ENCODE peak calls at places on chromosomes 5 and 9, in five cellular contexts. I is endodermal cell, X is HFFc6, S is natural killer cell, U is cardiac muscle cell. B is an unnamed sample.

GRCh38 chr9:134558124-134558805 is 83.3 kb upstream of the COL5A1 start:
- DNase-seq in I (peak; percentile 15), X (no peak), S (no peak), U (no peak), B (no peak)

GRCh38 chr5:147538232-147538631 is 28.4 kb upstream of the DPYSL3 start:
- DNase-seq in I (no peak), X (no peak), S (no peak), U (no peak), B (no peak)

GRCh38 chr9:15606667-15607472 is 54.0 kb downstream of the CCDC171 start:
- DNase-seq in I (no peak), X (peak; percentile 53), S (no peak), U (peak; percentile 51), B (no peak)

GRCh38 chr9:118575341-118576070 is 793.7 kb downstream of the BRINP1 start:
- DNase-seq in I (no peak), X (peak; percentile 19), S (no peak), U (no peak), B (no peak)

GRCh38 chr5:177500685-177501522 is 3.5 kb upstream of the PDLIM7 start:
- DNase-seq in I (peak; percentile 98), X (peak; percentile 78), S (peak; percentile 84), U (peak; percentile 97), B (peak; percentile 77)

GRCh38 chr9:75953218-75953617 is 62.7 kb downstream of the PCSK5 start:
- DNase-seq in I (no peak), X (no peak), S (no peak), U (no peak), B (no peak)

GRCh38 chr5:124888050-124888506 is 141.6 kb upstream of the ZNF608 start:
- DNase-seq in I (peak; percentile 71), X (no peak), S (no peak), U (peak; percentile 38), B (no peak)

GRCh38 chr9:114288233-114289051 is 34.5 kb upstream of the ORM1 start:
- DNase-seq in I (peak; percentile 75), X (peak; percentile 67), S (no peak), U (peak; percentile 28), B (no peak)

GRCh38 chr9:121771851-121772599 is 120.6 kb downstream of the DAB2IP start:
- DNase-seq in I (no peak), X (no peak), S (no peak), U (no peak), B (no peak)

GRCh38 chr9:19488721-19489120 is 79.9 kb downstream of the ACER2 start:
- DNase-seq in I (no peak), X (no peak), S (no peak), U (no peak), B (no peak)

GRCh38 chr5:32578362-32578761 is 7.0 kb upstream of the SUB1 start:
- DNase-seq in I (no peak), X (no peak), S (no peak), U (no peak), B (no peak)

GRCh38 chr9:110975969-110976368 is 62.3 kb downstream of the LPAR1 start:
- DNase-seq in I (no peak), X (no peak), S (no peak), U (no peak), B (no peak)

GRCh38 chr5:137393196-137393993 is 105.7 kb downstream of the SPOCK1 start:
- DNase-seq in I (no peak), X (peak; percentile 37), S (no peak), U (no peak), B (no peak)

GRCh38 chr5:11385251-11385900 is 518.9 kb downstream of the CTNND2 start:
- DNase-seq in I (peak; percentile 68), X (no peak), S (no peak), U (no peak), B (no peak)

GRCh38 chr5:159206818-159207217 is 2.5 kb downstream of the RNF145 start:
- DNase-seq in I (no peak), X (no peak), S (no peak), U (no peak), B (no peak)

GRCh38 chr5:31844615-31845345 is 205.8 kb downstream of the PDZD2 start:
- DNase-seq in I (no peak), X (no peak), S (no peak), U (no peak), B (no peak)

GRCh38 chr5:176619569-176620332 is 9.8 kb upstream of the GPRIN1 start:
- DNase-seq in I (peak; percentile 71), X (no peak), S (no peak), U (no peak), B (no peak)

GRCh38 chr9:112248722-112249121 is 73.6 kb upstream of the SUSD1 start:
- DNase-seq in I (no peak), X (peak; percentile 21), S (no peak), U (no peak), B (no peak)

GRCh38 chr5:51226420-51226735 is 156.9 kb upstream of the ISL1 start:
- DNase-seq in I (peak; percentile 90), X (no peak), S (no peak), U (peak; percentile 80), B (no peak)

GRCh38 chr5:93099902-93100347 is 481.1 kb downstream of the NR2F1-AS1 start:
- DNase-seq in I (no peak), X (no peak), S (no peak), U (no peak), B (no peak)

GRCh38 chr9:93306579-93307091 is 122.7 kb downstream of the WNK2 start:
- DNase-seq in I (peak; percentile 47), X (no peak), S (no peak), U (no peak), B (no peak)

GRCh38 chr5:94793816-94794198 is 175.3 kb downstream of the SLF1 start:
- DNase-seq in I (no peak), X (peak; percentile 46), S (no peak), U (no peak), B (no peak)

GRCh38 chr5:113513384-113514262 is at the start of gene YTHDC2:
- DNase-seq in I (peak; percentile 96), X (peak; percentile 84), S (peak; percentile 86), U (peak; percentile 92), B (peak; percentile 86)

GRCh38 chr5:89437450-89438435 is 554.8 kb upstream of the MEF2C start:
- DNase-seq in I (no peak), X (no peak), S (no peak), U (no peak), B (no peak)

GRCh38 chr9:98021306-98022040 is 35.1 kb upstream of the NANS start:
- DNase-seq in I (no peak), X (no peak), S (no peak), U (peak; percentile 5), B (no peak)

GRCh38 chr9:121179930-121180681 is 21.6 kb downstream of the RAB14 start:
- DNase-seq in I (no peak), X (no peak), S (no peak), U (no peak), B (no peak)

GRCh38 chr9:137451976-137452760 is 7.0 kb downstream of the NSMF start:
- DNase-seq in I (no peak), X (no peak), S (peak; percentile 22), U (no peak), B (peak; percentile 13)

GRCh38 chr5:6819521-6819920 is 106.3 kb downstream of the TENT4A start:
- DNase-seq in I (peak; percentile 72), X (no peak), S (no peak), U (peak; percentile 10), B (no peak)
- TF ChIP-seq CTCF in I (peak; percentile 75), X (no peak), S (no peak), U (no peak), B (no peak)

DNA sequence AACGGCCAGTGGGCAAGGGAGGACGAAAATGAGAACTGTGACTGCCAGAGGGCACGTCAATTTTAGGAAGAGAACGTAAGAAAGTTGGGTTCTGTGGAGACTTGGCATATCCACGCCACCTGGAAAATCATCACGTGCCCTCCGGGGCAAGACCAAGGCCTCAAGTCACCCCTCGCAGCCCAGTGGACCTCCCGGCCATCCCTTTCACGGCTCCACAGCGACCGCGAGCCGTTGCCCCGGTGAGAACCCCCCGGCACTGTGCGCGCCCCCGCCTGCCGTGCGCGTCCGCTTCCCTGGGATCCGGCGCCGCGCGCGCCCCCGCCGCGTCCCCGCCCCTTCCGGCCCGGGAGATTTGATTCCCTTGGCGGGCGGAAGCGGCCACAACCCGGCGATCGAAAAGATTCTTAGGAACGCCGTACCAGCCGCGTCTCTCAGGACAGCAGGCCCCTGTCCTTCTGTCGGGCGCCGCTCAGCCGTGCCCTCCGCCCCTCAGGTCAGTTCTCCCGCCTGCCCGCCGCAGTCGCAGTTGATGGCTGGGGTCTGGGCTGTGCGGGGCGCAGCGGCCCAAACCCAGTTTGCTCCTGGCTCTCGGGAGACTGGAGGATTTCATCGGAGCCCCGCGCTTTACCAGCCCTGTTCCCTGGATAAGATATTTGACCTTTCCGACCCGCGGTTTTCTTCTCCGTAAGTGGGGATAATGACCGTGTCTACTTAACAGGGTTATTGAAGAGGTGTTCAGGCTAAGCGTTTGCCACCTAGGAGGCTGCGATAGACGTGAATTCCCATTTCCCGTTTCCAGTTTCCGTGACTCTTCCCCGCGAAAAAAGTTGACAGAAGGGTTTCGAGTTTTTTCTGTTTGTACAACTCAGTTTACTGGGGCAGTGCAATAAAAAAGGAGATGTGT is at the start of gene MELK:
- DNase-seq in I (peak; percentile 95), X (peak; percentile 53), S (peak; percentile 87), U (peak; percentile 90), B (peak; percentile 91)
- TF ChIP-seq CTCF in I (no peak), X (no peak), S (no peak), U (no peak), B (no peak)

GRCh38 chr5:157574456-157575095 is 999 bp downstream of the ADAM19 start:
- DNase-seq in I (peak; percentile 70), X (no peak), S (no peak), U (no peak), B (no peak)

GRCh38 chr5:157576678-157577077 is 1.1 kb upstream of the ADAM19 start:
- DNase-seq in I (no peak), X (no peak), S (no peak), U (no peak), B (no peak)

GRCh38 chr5:157571357-157571827 is 4.2 kb downstream of the ADAM19 start:
- DNase-seq in I (peak; percentile 85), X (peak; percentile 76), S (no peak), U (peak; percentile 60), B (peak; percentile 42)

GRCh38 chr5:157578079-157578780 is 2.7 kb upstream of the ADAM19 start:
- DNase-seq in I (peak; percentile 78), X (no peak), S (no peak), U (no peak), B (no peak)

DNA sequence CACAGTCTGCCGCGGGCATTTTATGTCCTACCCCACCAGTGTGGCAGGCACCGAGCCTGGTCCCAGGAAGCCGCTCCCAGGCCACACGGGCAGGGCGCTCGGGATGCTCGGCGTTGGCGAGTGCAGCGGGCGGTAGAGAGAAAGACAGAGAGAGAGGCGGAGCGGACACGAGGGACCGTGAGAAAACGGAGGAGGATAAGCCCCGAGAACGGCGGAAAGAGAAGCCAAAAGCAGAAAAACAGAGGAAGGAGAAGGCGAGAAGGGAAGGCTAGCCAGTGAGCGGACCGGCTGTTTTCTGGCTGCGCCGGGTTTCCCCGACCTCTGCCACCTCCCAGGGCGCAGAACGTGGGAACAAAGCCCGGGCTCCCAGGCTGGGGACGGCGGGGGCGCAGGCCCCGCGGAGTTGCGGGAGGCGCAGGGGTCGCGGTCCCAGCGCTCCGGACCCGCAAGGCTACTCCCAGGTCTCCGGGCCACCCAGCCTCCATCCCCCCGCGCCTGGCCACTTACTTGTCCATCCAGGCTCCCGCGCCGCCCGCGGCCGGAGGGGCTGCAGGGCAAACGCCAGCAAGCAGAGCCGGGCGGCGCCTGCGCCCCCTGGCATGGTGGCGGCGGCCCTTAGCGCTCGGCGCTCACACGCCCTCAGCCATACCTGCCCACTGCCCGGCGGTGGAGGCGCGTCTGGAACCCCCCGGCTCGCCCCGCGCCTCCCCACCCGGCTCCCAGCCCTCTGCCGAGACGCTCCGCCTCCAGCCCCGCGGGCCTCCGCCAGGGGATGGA is at the start of gene ADAM19:
- DNase-seq in I (no peak), X (peak; percentile 57), S (peak; percentile 18), U (peak; percentile 75), B (peak; percentile 51)
- TF ChIP-seq CTCF in I (peak; percentile 46), X (no peak), S (no peak), U (no peak), B (no peak)

GRCh38 chr5:175548899-175549311 is 70.5 kb downstream of the SFXN1 start:
- DNase-seq in I (peak; percentile 81), X (no peak), S (no peak), U (peak; percentile 25), B (no peak)
- TF ChIP-seq CTCF in I (no peak), X (no peak), S (no peak), U (no peak), B (no peak)

B was measured in activated B cell treated with CpG ODN at 0.5 μM for 24 hours.